ENCODE peak calls at places on chromosomes 12 and 14, in eight cellular contexts. W, O, F, H, T, Z, Q and I are unnamed samples.

GRCh38 chr14:88492272-88493089 is 62.3 kb downstream of the PTPN21 start:
- DNase-seq in T (no peak), H (peak; percentile 73), W (peak; percentile 86), O (no peak), Z (no peak), F (peak; percentile 84), Q (no peak), I (peak; percentile 74)

GRCh38 chr12:120680165-120680738 is 6.7 kb upstream of the MLEC start:
- DNase-seq in W (no peak), O (no peak), F (no peak), Q (no peak), Z (no peak), H (no peak), T (no peak), I (no peak)

GRCh38 chr14:21070083-21070609 is at the start of gene ARHGEF40:
- DNase-seq in T (peak; percentile 85), Z (peak; percentile 81), F (no peak), O (peak; percentile 89), W (peak; percentile 84), H (peak; percentile 76), Q (no peak), I (peak; percentile 43)

GRCh38 chr12:82705774-82706173 is 19.1 kb downstream of the TMTC2 start:
- DNase-seq in F (no peak), Q (no peak), Z (no peak), O (no peak), W (no peak), H (no peak), T (no peak), I (no peak)

GRCh38 chr12:120175062-120175461 is 19.5 kb downstream of the GCN1 start:
- DNase-seq in Z (no peak), H (no peak), O (no peak), T (no peak), F (no peak), W (no peak), Q (no peak), I (no peak)

GRCh38 chr14:59377991-59378720 is 87.0 kb downstream of the GPR135 start:
- DNase-seq in W (no peak), O (no peak), F (no peak), T (no peak), Q (no peak), Z (no peak), H (peak; percentile 65), I (no peak)

GRCh38 chr12:80230068-80230467 is 130.7 kb downstream of the OTOGL start:
- DNase-seq in H (no peak), F (no peak), W (peak; percentile 88), Q (no peak), O (no peak), Z (no peak), T (no peak), I (no peak)

GRCh38 chr12:33192226-33192625 is 247.4 kb downstream of the SYT10 start:
- DNase-seq in W (no peak), F (no peak), H (no peak), T (no peak), Q (no peak), Z (no peak), O (no peak), I (no peak)

GRCh38 chr12:132506730-132507538 is 17.0 kb downstream of the FBRSL1 start:
- DNase-seq in Q (no peak), Z (peak; percentile 90), W (no peak), T (peak; percentile 87), H (peak; percentile 62), O (peak; percentile 92), F (peak; percentile 89), I (no peak)

GRCh38 chr14:101859916-101860315 is 98.4 kb downstream of the PPP2R5C start:
- DNase-seq in O (no peak), Q (no peak), H (no peak), T (no peak), Z (no peak), F (no peak), W (no peak), I (no peak)

GRCh38 chr14:64725879-64726584 is 21.8 kb downstream of the PLEKHG3 start:
- DNase-seq in T (no peak), F (no peak), Z (no peak), W (no peak), Q (no peak), H (no peak), O (no peak), I (no peak)

GRCh38 chr14:33505295-33505962 is 445.4 kb downstream of the EGLN3 start:
- DNase-seq in F (no peak), H (no peak), W (no peak), Z (no peak), O (no peak), T (no peak), Q (no peak), I (no peak)

GRCh38 chr12:54019924-54020586 is 8.2 kb upstream of the HOXC6 start:
- DNase-seq in Q (no peak), O (no peak), F (no peak), W (no peak), H (peak; percentile 57), T (no peak), Z (no peak), I (no peak)

GRCh38 chr14:70052990-70053389 is 135.8 kb downstream of the SLC8A3 start:
- DNase-seq in W (peak; percentile 86), H (no peak), O (no peak), T (no peak), F (no peak), Z (no peak), Q (no peak), I (peak; percentile 19)

GRCh38 chr14:103905861-103906456 is 22.3 kb upstream of the TDRD9 start:
- DNase-seq in T (no peak), W (peak; percentile 61), F (no peak), O (no peak), Q (no peak), H (no peak), Z (no peak), I (no peak)

GRCh38 chr14:102086346-102086971 is 385 bp downstream of the HSP90AA1 start:
- DNase-seq in Q (no peak), H (peak; percentile 56), W (no peak), F (no peak), O (no peak), Z (peak; percentile 54), T (no peak), I (no peak)

GRCh38 chr12:127482950-127483349 is 784.0 kb upstream of the TMEM132C start:
- DNase-seq in O (no peak), F (no peak), Q (no peak), T (no peak), H (no peak), Z (no peak), W (no peak), I (no peak)

GRCh38 chr12:127480775-127481314 is 786.1 kb upstream of the TMEM132C start:
- DNase-seq in W (no peak), Z (no peak), Q (no peak), T (no peak), O (no peak), F (no peak), H (no peak), I (no peak)

GRCh38 chr12:127479256-127479655 is 787.7 kb upstream of the TMEM132C start:
- DNase-seq in F (no peak), H (no peak), O (no peak), W (no peak), T (no peak), Z (no peak), Q (no peak), I (no peak)
- H3K27ac ChIP-seq in F (no peak overlapping the region), H (no peak overlapping the region), O (no peak overlapping the region), W (no peak overlapping the region), T (no peak overlapping the region), Z (no peak overlapping the region), Q (no peak overlapping the region), I (no peak overlapping the region)

GRCh38 chr14:22918809-22919600 is at the start of gene RBM23:
- DNase-seq in O (peak; percentile 100), H (peak; percentile 100), W (peak; percentile 100), Q (peak; percentile 100), T (peak; percentile 100), Z (peak; percentile 99), F (peak; percentile 100), I (peak; percentile 97)
- TF ChIP-seq CTCF in O (no peak), H (no peak), W (no peak), Q (peak; percentile 22), T (no peak), Z (no peak), F (no peak), I (no peak)

GRCh38 chr12:6860116-6860515 is 7.2 kb upstream of the TPI1 start:
- DNase-seq in Q (no peak), T (no peak), H (no peak), O (no peak), F (no peak), Z (no peak), W (no peak), I (no peak)
- H3K27ac ChIP-seq in Q (no peak overlapping the region), T (no peak overlapping the region), H (no peak overlapping the region), O (no peak overlapping the region), F (no peak overlapping the region), Z (no peak overlapping the region), W (no peak overlapping the region), I (no peak overlapping the region)

GRCh38 chr14:93186961-93187360 is 1.8 kb downstream of the LYSET start:
- DNase-seq in O (no peak), Z (no peak), H (no peak), Q (no peak), T (no peak), F (no peak), W (no peak), I (no peak)

GRCh38 chr14:93186461-93186860 is 1.3 kb downstream of the LYSET start:
- DNase-seq in F (no peak), Q (no peak), T (no peak), O (no peak), Z (no peak), W (no peak), H (no peak), I (no peak)

GRCh38 chr14:93185333-93185688 is 194 bp downstream of the LYSET start:
- DNase-seq in O (no peak), T (no peak), F (no peak), Q (no peak), Z (no peak), H (no peak), W (no peak), I (no peak)

GRCh38 chr14:93183596-93184317 is 940 bp downstream of the MOAP1 start:
- DNase-seq in W (no peak), Z (no peak), H (no peak), Q (no peak), F (no peak), O (no peak), T (peak; percentile 66), I (no peak)

DNA sequence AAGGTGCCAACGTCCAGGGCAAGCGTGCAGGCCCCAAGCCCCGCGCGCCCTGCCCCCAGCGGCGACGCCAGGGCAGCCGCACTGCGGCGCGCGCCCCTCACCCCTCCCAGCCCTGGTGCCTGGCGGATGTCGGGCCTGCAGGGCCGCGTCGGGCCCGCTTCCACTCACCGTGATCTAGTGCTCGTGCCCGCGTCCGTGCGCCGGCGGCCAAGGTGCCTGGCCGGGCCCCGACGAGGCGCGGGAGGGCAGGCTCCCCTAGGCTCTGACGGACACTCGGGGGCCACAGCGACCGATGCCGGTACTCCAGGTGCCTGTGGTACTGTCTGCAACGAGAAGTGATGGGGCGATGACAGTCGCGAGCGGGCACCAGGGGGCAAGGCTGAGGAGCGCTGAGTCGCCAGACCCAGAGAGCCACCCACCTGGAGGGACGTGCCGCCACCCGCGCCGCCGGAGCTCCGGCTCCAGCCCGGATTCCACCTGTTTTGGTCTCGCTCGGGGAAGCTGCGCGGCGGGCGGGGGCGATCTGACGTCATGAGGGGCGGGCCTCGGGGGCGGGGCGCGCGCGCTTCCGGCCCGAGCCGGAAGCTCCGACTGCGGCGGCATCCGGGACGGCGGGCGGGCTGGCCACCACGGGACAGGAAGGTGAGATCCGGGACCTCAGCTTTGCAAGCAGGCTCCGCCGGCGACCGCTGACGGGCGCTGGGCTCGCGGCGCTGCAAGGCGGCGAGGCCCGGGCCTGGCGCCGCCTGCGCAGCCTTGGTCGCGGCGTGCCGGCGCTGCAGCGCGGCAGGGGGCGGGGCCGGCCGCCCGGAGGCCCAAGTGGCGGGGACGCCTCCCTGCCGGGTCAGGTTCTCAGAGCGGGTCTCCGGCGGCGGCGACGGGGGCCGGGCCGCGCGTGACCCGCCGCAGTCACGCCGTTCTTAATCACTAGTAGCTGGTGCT is at the start of the genes LYSET and MOAP1:
- DNase-seq in W (peak; percentile 95), O (peak; percentile 95), Z (peak; percentile 88), T (peak; percentile 95), Q (peak; percentile 86), F (peak; percentile 87), H (peak; percentile 87), I (peak; percentile 87)
- TF ChIP-seq CTCF in W (peak; percentile 55), O (peak; percentile 31), Z (peak; percentile 36), T (peak; percentile 37), Q (no peak), F (peak; percentile 55), H (no peak), I (peak; percentile 30)